ENCODE peak calls at places on chromosomes 5 and 9, in nine cellular contexts. B, Z, I, F, C, T, P, G and O are unnamed samples.

GRCh38 chr5:147558826-147559225 is 49.0 kb upstream of the DPYSL3 start:
- DNase-seq in P (peak; percentile 82), G (no peak), Z (peak; percentile 80), I (peak; percentile 77), T (peak; percentile 18), C (peak; percentile 84), B (no peak), F (peak; percentile 68), O (no peak)

GRCh38 chr9:129138476-129139232 is 27.4 kb downstream of the PTPA start:
- DNase-seq in C (peak; percentile 66), P (no peak), Z (no peak), B (peak; percentile 62), G (no peak), T (peak; percentile 76), I (peak; percentile 78), F (peak; percentile 50), O (peak; percentile 31)

GRCh38 chr5:159440235-159440634 is 109.9 kb upstream of the IL12B start:
- DNase-seq in C (no peak), P (no peak), Z (no peak), F (no peak), G (no peak), B (no peak), I (no peak), T (no peak), O (no peak)

GRCh38 chr9:35904966-35905781 is 828 bp upstream of the HRCT1 start:
- DNase-seq in I (no peak), B (no peak), C (peak; percentile 77), F (peak; percentile 51), Z (no peak), P (no peak), G (no peak), T (no peak), O (no peak)

GRCh38 chr9:133545494-133546286 is 11.2 kb downstream of the ADAMTSL2 start:
- DNase-seq in I (no peak), Z (no peak), G (no peak), T (no peak), B (no peak), F (no peak), P (no peak), C (no peak), O (no peak)

GRCh38 chr5:133214153-133214820 is 162.5 kb downstream of the HSPA4 start:
- DNase-seq in B (no peak), G (no peak), F (no peak), C (no peak), Z (no peak), I (no peak), T (no peak), P (no peak), O (no peak)

GRCh38 chr9:135329571-135330306 is 149.8 kb upstream of the PPP1R26 start:
- DNase-seq in F (no peak), I (no peak), B (peak; percentile 6), C (no peak), Z (peak; percentile 67), T (no peak), G (no peak), P (no peak), O (no peak)

GRCh38 chr5:16983972-16984371 is 47.9 kb upstream of the MYO10 start:
- DNase-seq in F (no peak), G (no peak), P (no peak), B (no peak), T (no peak), C (no peak), I (no peak), Z (no peak), O (no peak)

DNA sequence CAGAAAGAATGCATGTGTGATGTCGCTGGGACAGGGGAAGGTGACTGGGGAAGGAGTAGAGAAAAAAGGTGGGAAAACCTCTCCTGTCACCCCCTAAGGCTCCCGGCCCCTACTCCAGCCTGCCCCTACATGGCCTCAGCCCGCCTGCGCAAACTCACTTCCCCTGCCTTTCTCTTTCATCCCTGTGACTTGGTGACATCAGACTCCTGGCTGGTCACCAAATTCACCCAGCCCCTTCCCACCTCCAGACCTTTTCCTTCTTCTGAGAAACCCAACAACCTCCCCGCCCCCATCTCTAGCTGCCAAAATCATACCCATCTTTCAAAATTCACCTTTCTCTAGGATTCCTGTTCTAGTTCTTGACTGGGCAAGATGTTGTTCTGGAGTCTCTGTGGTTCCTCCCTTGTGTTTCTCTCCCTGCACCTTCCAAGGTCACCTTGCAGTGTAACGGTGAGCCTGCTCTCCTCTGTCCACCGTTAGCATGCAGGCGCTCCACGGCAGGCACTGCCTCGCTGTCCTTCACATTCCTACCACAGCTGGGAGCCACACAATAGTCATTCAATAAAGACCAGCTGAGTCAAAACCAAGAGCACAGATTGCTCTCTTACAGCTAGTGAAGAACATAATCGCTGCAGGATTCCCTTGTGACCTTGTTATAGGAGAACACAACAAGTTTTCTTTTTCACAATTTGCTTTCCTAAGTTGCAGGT is 134.5 kb downstream of the FANCC start:
- DNase-seq in T (peak; percentile 40), G (no peak), F (no peak), C (no peak), Z (peak; percentile 48), P (no peak), I (peak; percentile 52), B (peak; percentile 49), O (no peak)
- TF ChIP-seq CTCF in T (peak; percentile 51), G (no peak), F (peak; percentile 32), C (peak; percentile 1), Z (peak; percentile 41), P (peak; percentile 55), I (peak; percentile 33), B (peak; percentile 25), O (no peak)

GRCh38 chr5:181054871-181055494 is 14.9 kb downstream of the BTNL9 start:
- DNase-seq in C (no peak), I (no peak), G (no peak), B (no peak), Z (peak; percentile 40), F (no peak), T (no peak), P (no peak), O (no peak)

GRCh38 chr5:181052928-181053759 is 13.1 kb downstream of the BTNL9 start:
- DNase-seq in T (no peak), B (no peak), F (no peak), Z (peak; percentile 62), C (no peak), G (no peak), I (no peak), P (no peak), O (no peak)

GRCh38 chr5:181052526-181052927 is 12.5 kb downstream of the BTNL9 start:
- DNase-seq in F (no peak), I (no peak), G (no peak), Z (no peak), C (no peak), T (no peak), P (no peak), B (no peak), O (no peak)

GRCh38 chr5:181053760-181054122 is 13.7 kb downstream of the BTNL9 start:
- DNase-seq in I (no peak), Z (peak; percentile 57), G (no peak), B (no peak), T (no peak), C (no peak), F (no peak), P (no peak), O (no peak)

DNA sequence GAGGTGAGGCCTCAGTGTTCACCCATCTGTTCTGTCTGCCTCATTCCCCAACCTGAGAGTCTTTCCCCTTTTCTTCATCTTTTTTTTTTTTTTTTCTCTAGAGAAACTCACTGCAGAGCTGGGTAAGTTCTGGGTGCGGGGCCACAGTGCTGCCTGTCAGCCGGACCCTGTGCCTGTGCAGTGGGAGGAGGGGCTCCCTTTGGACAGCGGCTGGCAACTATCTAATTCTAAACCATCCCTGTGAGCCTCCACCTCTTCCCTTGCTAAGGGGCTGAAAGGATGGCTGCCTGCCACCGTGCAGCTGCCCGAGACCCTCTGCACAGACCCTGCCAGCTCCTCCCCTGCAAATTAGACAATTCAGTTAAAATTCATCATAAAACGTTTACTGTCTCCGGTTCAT is 14.1 kb downstream of the BTNL9 start:
- DNase-seq in I (no peak), B (no peak), F (no peak), C (no peak), G (no peak), T (no peak), Z (peak; percentile 31), P (no peak), O (no peak)
- H3K4me3 ChIP-seq in I (no peak overlapping the region), B (peak overlapping the region; percentile 68), F (no peak overlapping the region), C (no peak overlapping the region), G (peak overlapping the region; percentile 40), T (no peak overlapping the region), Z (peak overlapping the region; percentile 69), P (no peak overlapping the region), O (peak overlapping the region; percentile 57)

GRCh38 chr5:142036918-142037317 is 24.1 kb upstream of the GNPDA1 start:
- DNase-seq in G (no peak), P (no peak), T (no peak), Z (no peak), B (no peak), F (no peak), I (no peak), C (no peak), O (no peak)

GRCh38 chr5:142038735-142039134 is 25.9 kb upstream of the GNPDA1 start:
- DNase-seq in I (no peak), P (no peak), Z (no peak), G (no peak), F (no peak), T (no peak), C (no peak), B (no peak), O (no peak)

GRCh38 chr5:142034994-142035393 is 22.2 kb upstream of the GNPDA1 start:
- DNase-seq in G (no peak), P (no peak), B (no peak), F (no peak), I (no peak), C (no peak), T (no peak), Z (no peak), O (no peak)

GRCh38 chr5:142032747-142033631 is 20.2 kb upstream of the GNPDA1 start:
- DNase-seq in Z (no peak), G (no peak), B (no peak), T (no peak), C (no peak), P (no peak), F (no peak), I (no peak), O (no peak)
- TF ChIP-seq CTCF in Z (no peak), G (no peak), B (no peak), T (no peak), C (no peak), P (no peak), F (no peak), I (no peak), O (no peak)

GRCh38 chr9:88995205-88995604 is 3.9 kb downstream of the S1PR3 start:
- DNase-seq in C (no peak), Z (no peak), F (no peak), I (no peak), B (no peak), P (no peak), G (no peak), T (no peak), O (no peak)

GRCh38 chr9:88993871-88994819 is 2.9 kb downstream of the S1PR3 start:
- DNase-seq in Z (no peak), G (no peak), I (no peak), P (no peak), B (no peak), T (no peak), F (no peak), C (no peak), O (no peak)

GRCh38 chr9:88995627-88996026 is 4.4 kb downstream of the S1PR3 start:
- DNase-seq in P (no peak), C (no peak), G (no peak), T (no peak), I (no peak), F (no peak), Z (no peak), B (no peak), O (no peak)

GRCh38 chr9:88993327-88993726 is 2.1 kb downstream of the S1PR3 start:
- DNase-seq in C (no peak), Z (no peak), I (no peak), B (no peak), G (no peak), T (no peak), P (no peak), F (no peak), O (no peak)

DNA sequence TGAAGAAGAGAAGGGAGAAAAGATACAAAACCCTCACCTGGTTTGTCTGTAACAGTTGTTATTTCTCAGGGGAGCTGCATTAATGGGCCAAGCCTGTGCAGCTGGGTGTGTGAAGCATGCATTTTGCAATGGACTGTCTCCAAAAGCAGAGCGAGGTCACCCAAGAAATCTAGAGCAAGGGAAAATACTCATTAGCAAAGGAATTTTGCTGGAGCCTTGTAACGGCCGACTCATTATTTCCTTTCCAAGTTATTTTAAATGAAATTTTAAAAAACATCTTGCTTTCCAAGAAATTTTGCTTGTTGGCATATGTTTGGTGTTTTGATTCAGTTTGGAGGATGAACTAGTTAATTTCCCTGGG is 3.5 kb downstream of the S1PR3 start:
- DNase-seq in I (no peak), G (no peak), T (no peak), B (no peak), F (peak; percentile 62), C (peak; percentile 67), P (no peak), Z (no peak), O (no peak)
- H3K4me3 ChIP-seq in I (no peak overlapping the region), G (no peak overlapping the region), T (no peak overlapping the region), B (no peak overlapping the region), F (peak overlapping the region; percentile 98), C (peak overlapping the region; percentile 86), P (no peak overlapping the region), Z (no peak overlapping the region), O (no peak overlapping the region)